ENCODE peak calls at places on chromosomes 5 and 9, in six cellular contexts. One of them, this sample, is unnamed.

GRCh38 chr5:113212244-113212920 is 222.4 kb downstream of the TSSK1B start:
- DNase-seq in colonic mucosa: no peak
- DNase-seq in CD8-positive, alpha-beta T cell: no peak
- DNase-seq in kidney: no peak
- DNase-seq in ovary: peak; percentile 55
- DNase-seq in HepG2: no peak
- DNase-seq in this sample: no peak

GRCh38 chr5:150763023-150763793 is 4.4 kb upstream of the DCTN4 start:
- DNase-seq in HepG2: peak; percentile 80
- DNase-seq in kidney: peak; percentile 80
- DNase-seq in CD8-positive, alpha-beta T cell: no peak
- DNase-seq in ovary: peak; percentile 58
- DNase-seq in colonic mucosa: no peak
- DNase-seq in this sample: peak; percentile 92

GRCh38 chr5:72543365-72543764 is 36.2 kb upstream of the ZNF366 start:
- DNase-seq in colonic mucosa: no peak
- DNase-seq in ovary: no peak
- DNase-seq in kidney: no peak
- DNase-seq in CD8-positive, alpha-beta T cell: no peak
- DNase-seq in HepG2: no peak
- DNase-seq in this sample: no peak

GRCh38 chr9:28538132-28538531 is 964.9 kb upstream of the C9orf72 start:
- DNase-seq in HepG2: no peak
- DNase-seq in ovary: no peak
- DNase-seq in CD8-positive, alpha-beta T cell: no peak
- DNase-seq in kidney: no peak
- DNase-seq in colonic mucosa: no peak
- DNase-seq in this sample: no peak

GRCh38 chr5:73701566-73701965 is 75.6 kb downstream of the ARHGEF28 start:
- DNase-seq in ovary: no peak
- DNase-seq in kidney: no peak
- DNase-seq in CD8-positive, alpha-beta T cell: no peak
- DNase-seq in HepG2: no peak
- DNase-seq in colonic mucosa: no peak
- DNase-seq in this sample: peak; percentile 94

GRCh38 chr9:13279284-13280162 is at the start of gene MPDZ:
- DNase-seq in CD8-positive, alpha-beta T cell: no peak
- DNase-seq in colonic mucosa: peak; percentile 18
- DNase-seq in kidney: peak; percentile 82
- DNase-seq in HepG2: peak; percentile 31
- DNase-seq in ovary: peak; percentile 86
- DNase-seq in this sample: no peak

GRCh38 chr9:115002371-115003120 is 72.2 kb upstream of the TNFSF8 start:
- DNase-seq in HepG2: no peak
- DNase-seq in ovary: no peak
- DNase-seq in colonic mucosa: no peak
- DNase-seq in CD8-positive, alpha-beta T cell: no peak
- DNase-seq in kidney: no peak
- DNase-seq in this sample: no peak

GRCh38 chr5:138901716-138902115 is 26.6 kb upstream of the LRRTM2 start:
- DNase-seq in ovary: no peak
- DNase-seq in colonic mucosa: no peak
- DNase-seq in kidney: no peak
- DNase-seq in CD8-positive, alpha-beta T cell: no peak
- DNase-seq in HepG2: no peak
- DNase-seq in this sample: no peak

GRCh38 chr5:14316471-14316870 is 173.3 kb downstream of the TRIO start:
- DNase-seq in HepG2: no peak
- DNase-seq in kidney: no peak
- DNase-seq in ovary: peak; percentile 79
- DNase-seq in colonic mucosa: no peak
- DNase-seq in CD8-positive, alpha-beta T cell: no peak
- DNase-seq in this sample: no peak

GRCh38 chr5:5494489-5495402 is 72.3 kb downstream of the ICE1 start:
- DNase-seq in HepG2: peak; percentile 51
- DNase-seq in CD8-positive, alpha-beta T cell: peak; percentile 88
- DNase-seq in ovary: peak; percentile 79
- DNase-seq in kidney: peak; percentile 92
- DNase-seq in colonic mucosa: peak; percentile 88
- DNase-seq in this sample: peak; percentile 19

GRCh38 chr5:167964529-167964928 is 326.9 kb upstream of the WWC1 start:
- DNase-seq in CD8-positive, alpha-beta T cell: no peak
- DNase-seq in ovary: no peak
- DNase-seq in colonic mucosa: no peak
- DNase-seq in kidney: no peak
- DNase-seq in HepG2: no peak
- DNase-seq in this sample: no peak

GRCh38 chr5:92119110-92119509 is 736.0 kb upstream of the ARRDC3 start:
- DNase-seq in CD8-positive, alpha-beta T cell: no peak
- DNase-seq in HepG2: no peak
- DNase-seq in kidney: no peak
- DNase-seq in colonic mucosa: no peak
- DNase-seq in ovary: no peak
- DNase-seq in this sample: no peak

GRCh38 chr9:135268981-135269380 is 181.5 kb downstream of the OLFM1 start:
- DNase-seq in CD8-positive, alpha-beta T cell: no peak
- DNase-seq in ovary: no peak
- DNase-seq in colonic mucosa: no peak
- DNase-seq in kidney: no peak
- DNase-seq in HepG2: no peak
- DNase-seq in this sample: no peak

GRCh38 chr9:96015876-96016686 is 140.6 kb downstream of the ERCC6L2 start:
- DNase-seq in HepG2: no peak
- DNase-seq in ovary: no peak
- DNase-seq in colonic mucosa: no peak
- DNase-seq in CD8-positive, alpha-beta T cell: peak; percentile 42
- DNase-seq in kidney: no peak
- DNase-seq in this sample: no peak

GRCh38 chr5:81241961-81242648 is 9.0 kb downstream of the CKMT2 start:
- DNase-seq in ovary: no peak
- DNase-seq in HepG2: no peak
- DNase-seq in colonic mucosa: no peak
- DNase-seq in CD8-positive, alpha-beta T cell: no peak
- DNase-seq in kidney: no peak
- DNase-seq in this sample: no peak

GRCh38 chr9:16611001-16611400 is 259.5 kb downstream of the BNC2 start:
- DNase-seq in kidney: no peak
- DNase-seq in HepG2: no peak
- DNase-seq in CD8-positive, alpha-beta T cell: no peak
- DNase-seq in ovary: no peak
- DNase-seq in colonic mucosa: no peak
- DNase-seq in this sample: no peak

GRCh38 chr9:4986291-4986690 is 1.2 kb downstream of the JAK2 start:
- DNase-seq in HepG2: no peak
- DNase-seq in ovary: no peak
- DNase-seq in CD8-positive, alpha-beta T cell: no peak
- DNase-seq in kidney: no peak
- DNase-seq in colonic mucosa: no peak
- DNase-seq in this sample: no peak

GRCh38 chr5:181050016-181050415 is 9.9 kb downstream of the BTNL9 start:
- DNase-seq in ovary: no peak
- DNase-seq in HepG2: no peak
- DNase-seq in colonic mucosa: no peak
- DNase-seq in kidney: no peak
- DNase-seq in CD8-positive, alpha-beta T cell: no peak
- DNase-seq in this sample: no peak

GRCh38 chr5:109145139-109145538 is 264.6 kb downstream of the PJA2 start:
- DNase-seq in ovary: no peak
- DNase-seq in kidney: no peak
- DNase-seq in CD8-positive, alpha-beta T cell: no peak
- DNase-seq in HepG2: no peak
- DNase-seq in colonic mucosa: no peak
- DNase-seq in this sample: no peak

GRCh38 chr9:90983394-90983793 is 181.8 kb downstream of the SYK start:
- DNase-seq in ovary: no peak
- DNase-seq in kidney: no peak
- DNase-seq in CD8-positive, alpha-beta T cell: no peak
- DNase-seq in HepG2: no peak
- DNase-seq in colonic mucosa: no peak
- DNase-seq in this sample: no peak

GRCh38 chr5:2750026-2750757 is 1.3 kb downstream of the IRX2 start:
- DNase-seq in colonic mucosa: no peak
- DNase-seq in kidney: no peak
- DNase-seq in HepG2: no peak
- DNase-seq in CD8-positive, alpha-beta T cell: no peak
- DNase-seq in ovary: no peak
- DNase-seq in this sample: peak; percentile 45

GRCh38 chr9:128275198-128276007 is at the start of gene GOLGA2:
- DNase-seq in ovary: peak; percentile 75
- DNase-seq in colonic mucosa: peak; percentile 41
- DNase-seq in HepG2: peak; percentile 56
- DNase-seq in CD8-positive, alpha-beta T cell: no peak
- DNase-seq in kidney: no peak
- DNase-seq in this sample: peak; percentile 43

GRCh38 chr5:143741418-143741817 is 70.5 kb upstream of the HMHB1 start:
- DNase-seq in ovary: no peak
- DNase-seq in CD8-positive, alpha-beta T cell: no peak
- DNase-seq in kidney: no peak
- DNase-seq in HepG2: no peak
- DNase-seq in colonic mucosa: no peak
- DNase-seq in this sample: no peak

GRCh38 chr5:148848378-148849031 is 22.1 kb downstream of the ADRB2 start:
- DNase-seq in kidney: no peak
- DNase-seq in colonic mucosa: no peak
- DNase-seq in CD8-positive, alpha-beta T cell: no peak
- DNase-seq in HepG2: no peak
- DNase-seq in ovary: no peak
- DNase-seq in this sample: no peak

GRCh38 chr5:138706655-138707480 is 46.4 kb upstream of the CTNNA1 start:
- DNase-seq in ovary: no peak
- DNase-seq in HepG2: no peak
- DNase-seq in colonic mucosa: no peak
- DNase-seq in CD8-positive, alpha-beta T cell: no peak
- DNase-seq in kidney: no peak
- DNase-seq in this sample: peak; percentile 63

GRCh38 chr5:177147239-177147638 is 13.7 kb downstream of the NSD1 start:
- DNase-seq in HepG2: no peak
- DNase-seq in kidney: peak; percentile 20
- DNase-seq in colonic mucosa: no peak
- DNase-seq in ovary: no peak
- DNase-seq in CD8-positive, alpha-beta T cell: no peak
- DNase-seq in this sample: no peak

GRCh38 chr5:149223081-149223848 is 48.4 kb upstream of the AFAP1L1 start:
- DNase-seq in HepG2: no peak
- DNase-seq in CD8-positive, alpha-beta T cell: no peak
- DNase-seq in ovary: no peak
- DNase-seq in kidney: no peak
- DNase-seq in colonic mucosa: no peak
- DNase-seq in this sample: no peak

GRCh38 chr5:149636861-149637246 is 55.6 kb downstream of the ARHGEF37 start:
- DNase-seq in kidney: peak; percentile 84
- DNase-seq in HepG2: peak; percentile 63
- DNase-seq in ovary: peak; percentile 55
- DNase-seq in CD8-positive, alpha-beta T cell: peak; percentile 52
- DNase-seq in colonic mucosa: peak; percentile 90
- DNase-seq in this sample: no peak

GRCh38 chr5:38858839-38859238 is 13.0 kb downstream of the OSMR start:
- DNase-seq in kidney: no peak
- DNase-seq in CD8-positive, alpha-beta T cell: no peak
- DNase-seq in ovary: no peak
- DNase-seq in HepG2: peak; percentile 45
- DNase-seq in colonic mucosa: no peak
- DNase-seq in this sample: no peak

GRCh38 chr9:121304707-121305106 is 36.7 kb downstream of the GSN start:
- DNase-seq in kidney: no peak
- DNase-seq in HepG2: no peak
- DNase-seq in ovary: peak; percentile 21
- DNase-seq in CD8-positive, alpha-beta T cell: no peak
- DNase-seq in colonic mucosa: no peak
- DNase-seq in this sample: no peak

GRCh38 chr5:132481243-132482211 is 9.0 kb downstream of the IRF1 start:
- DNase-seq in colonic mucosa: no peak
- DNase-seq in CD8-positive, alpha-beta T cell: peak; percentile 50
- DNase-seq in kidney: no peak
- DNase-seq in HepG2: no peak
- DNase-seq in ovary: peak; percentile 12
- DNase-seq in this sample: no peak

DNA sequence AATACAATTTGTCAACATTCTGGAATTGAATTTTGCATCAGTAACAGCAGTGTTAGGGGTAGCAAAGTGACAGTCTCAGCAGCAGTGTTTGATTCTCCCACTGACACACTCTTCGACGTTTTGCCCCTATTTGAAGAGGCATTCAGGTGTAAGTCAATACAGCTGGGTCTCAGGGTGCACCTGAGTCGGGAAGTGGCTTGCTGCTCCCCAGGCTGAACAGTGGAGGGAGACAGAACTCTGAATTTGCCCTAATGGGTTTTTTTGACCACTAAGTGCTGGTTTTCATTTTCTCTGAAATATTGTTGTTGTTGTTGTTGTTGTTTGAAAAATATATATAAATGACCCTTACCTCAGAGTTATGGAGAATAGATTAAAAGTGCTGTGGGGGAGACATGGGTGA is 223.2 kb downstream of the TLR4 start:
- DNase-seq in ovary: no peak
- DNase-seq in CD8-positive, alpha-beta T cell: no peak
- DNase-seq in kidney: no peak
- DNase-seq in colonic mucosa: no peak
- DNase-seq in HepG2: no peak
- DNase-seq in this sample: no peak
- TF ChIP-seq CTCF in ovary: no peak
- TF ChIP-seq CTCF in CD8-positive, alpha-beta T cell: no peak
- TF ChIP-seq CTCF in kidney: no peak
- TF ChIP-seq CTCF in colonic mucosa: no peak
- TF ChIP-seq CTCF in HepG2: no peak
- TF ChIP-seq CTCF in this sample: no peak

GRCh38 chr5:134464988-134465855 is 53.5 kb upstream of the CDKN2AIPNL start:
- DNase-seq in kidney: peak; percentile 75
- DNase-seq in CD8-positive, alpha-beta T cell: no peak
- DNase-seq in HepG2: peak; percentile 8
- DNase-seq in colonic mucosa: peak; percentile 32
- DNase-seq in ovary: peak; percentile 49
- DNase-seq in this sample: no peak
- H3K27ac ChIP-seq in kidney: peak overlapping the region; percentile 98
- H3K27ac ChIP-seq in CD8-positive, alpha-beta T cell: no peak overlapping the region
- H3K27ac ChIP-seq in HepG2: peak overlapping the region; percentile 95
- H3K27ac ChIP-seq in colonic mucosa: peak overlapping the region; percentile 99
- H3K27ac ChIP-seq in ovary: peak overlapping the region; percentile 18
- H3K27ac ChIP-seq in this sample: no peak overlapping the region

GRCh38 chr5:1227669-1228068 is 2.5 kb downstream of the SLC6A18 start:
- DNase-seq in HepG2: peak; percentile 23
- DNase-seq in kidney: no peak
- DNase-seq in CD8-positive, alpha-beta T cell: no peak
- DNase-seq in ovary: no peak
- DNase-seq in colonic mucosa: no peak
- DNase-seq in this sample: no peak
- H3K4me1 ChIP-seq in HepG2: no peaks in the 10 kb centered on the region
- H3K4me1 ChIP-seq in kidney: peaks cover 9% of the 10 kb centered on the region
- H3K4me1 ChIP-seq in CD8-positive, alpha-beta T cell: no peaks in the 10 kb centered on the region
- H3K4me1 ChIP-seq in ovary: no peaks in the 10 kb centered on the region
- H3K4me1 ChIP-seq in colonic mucosa: no peaks in the 10 kb centered on the region
- H3K4me1 ChIP-seq in this sample: no peaks in the 10 kb centered on the region

DNA sequence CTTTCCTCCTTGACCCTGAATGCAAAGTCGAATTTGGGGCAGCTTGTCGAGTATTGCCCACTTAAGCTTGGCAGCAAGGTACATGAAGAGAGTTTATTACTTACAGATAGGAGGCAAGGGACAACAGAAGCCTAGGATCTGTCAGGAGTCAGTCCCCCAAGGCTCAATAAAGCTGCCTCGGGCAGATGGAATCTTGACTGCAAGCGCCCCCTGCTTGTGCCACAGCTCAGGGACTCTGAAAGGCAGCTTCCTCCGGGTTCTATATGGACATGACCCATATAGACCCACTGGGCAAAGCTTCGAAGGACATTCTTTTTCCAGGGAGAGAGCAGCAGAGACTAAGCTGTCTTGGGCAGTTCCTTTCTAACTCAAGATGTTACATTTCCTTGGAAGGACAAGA is 971.5 kb downstream of the EFNA5 start:
- DNase-seq in CD8-positive, alpha-beta T cell: no peak
- DNase-seq in kidney: no peak
- DNase-seq in ovary: no peak
- DNase-seq in colonic mucosa: no peak
- DNase-seq in HepG2: no peak
- DNase-seq in this sample: no peak
- TF ChIP-seq CTCF in CD8-positive, alpha-beta T cell: no peak
- TF ChIP-seq CTCF in kidney: no peak
- TF ChIP-seq CTCF in ovary: no peak
- TF ChIP-seq CTCF in colonic mucosa: no peak
- TF ChIP-seq CTCF in HepG2: no peak
- TF ChIP-seq CTCF in this sample: peak; percentile 7

This sample was measured in foreskin keratinocyte.